ENCODE peak calls at places on chromosome 15, in six cellular contexts. One of them, this sample, is unnamed. For H3K36me3, the result is how much of the 10 kb centered on the place peaks cover.

GRCh38 chr15:75943246-75943645 is 39.6 kb downstream of the FBXO22 start:
- DNase-seq in heart left ventricle: no peak
- DNase-seq in left ventricle myocardium inferior: no peak
- DNase-seq in A673: no peak
- DNase-seq in Peyer's patch: no peak
- DNase-seq in right lobe of liver: no peak
- DNase-seq in this sample: no peak

GRCh38 chr15:42805266-42805665 is 68.3 kb upstream of the CDAN1 start:
- DNase-seq in heart left ventricle: no peak
- DNase-seq in left ventricle myocardium inferior: no peak
- DNase-seq in A673: no peak
- DNase-seq in Peyer's patch: no peak
- DNase-seq in right lobe of liver: no peak
- DNase-seq in this sample: no peak

GRCh38 chr15:77531191-77532000 is 101.3 kb downstream of the LINGO1 start:
- DNase-seq in heart left ventricle: peak
- DNase-seq in left ventricle myocardium inferior: no peak
- DNase-seq in A673: no peak
- DNase-seq in Peyer's patch: no peak
- DNase-seq in right lobe of liver: no peak
- DNase-seq in this sample: peak

GRCh38 chr15:53625962-53626845 is 133.3 kb downstream of the WDR72 start:
- DNase-seq in heart left ventricle: no peak
- DNase-seq in left ventricle myocardium inferior: no peak
- DNase-seq in A673: no peak
- DNase-seq in Peyer's patch: no peak
- DNase-seq in right lobe of liver: no peak
- DNase-seq in this sample: no peak

GRCh38 chr15:79943820-79944219 is 27.2 kb downstream of the BCL2A1 start:
- DNase-seq in heart left ventricle: no peak
- DNase-seq in left ventricle myocardium inferior: no peak
- DNase-seq in A673: no peak
- DNase-seq in Peyer's patch: no peak
- DNase-seq in right lobe of liver: no peak
- DNase-seq in this sample: no peak

GRCh38 chr15:89383635-89384604 is 49.3 kb upstream of the POLG start:
- DNase-seq in heart left ventricle: peak
- DNase-seq in left ventricle myocardium inferior: peak
- DNase-seq in A673: peak
- DNase-seq in Peyer's patch: no peak
- DNase-seq in right lobe of liver: no peak
- DNase-seq in this sample: peak

GRCh38 chr15:80343610-80344009 is 60.6 kb upstream of the ARNT2 start:
- DNase-seq in heart left ventricle: peak
- DNase-seq in left ventricle myocardium inferior: peak
- DNase-seq in A673: no peak
- DNase-seq in Peyer's patch: no peak
- DNase-seq in right lobe of liver: no peak
- DNase-seq in this sample: no peak

GRCh38 chr15:31977812-31978662 is 52.3 kb upstream of the CHRNA7 start:
- DNase-seq in heart left ventricle: peak
- DNase-seq in left ventricle myocardium inferior: peak
- DNase-seq in A673: peak
- DNase-seq in Peyer's patch: peak
- DNase-seq in right lobe of liver: no peak
- DNase-seq in this sample: no peak

GRCh38 chr15:99502182-99502581 is 63.6 kb upstream of the MEF2A start:
- DNase-seq in heart left ventricle: no peak
- DNase-seq in left ventricle myocardium inferior: no peak
- DNase-seq in A673: no peak
- DNase-seq in Peyer's patch: no peak
- DNase-seq in right lobe of liver: no peak
- DNase-seq in this sample: no peak

GRCh38 chr15:85475317-85475701 is 94.9 kb downstream of the AKAP13 start:
- DNase-seq in heart left ventricle: no peak
- DNase-seq in left ventricle myocardium inferior: no peak
- DNase-seq in A673: peak
- DNase-seq in Peyer's patch: no peak
- DNase-seq in right lobe of liver: no peak
- DNase-seq in this sample: no peak

GRCh38 chr15:62254137-62254934 is 89.3 kb upstream of the C2CD4B start:
- DNase-seq in heart left ventricle: peak
- DNase-seq in left ventricle myocardium inferior: peak
- DNase-seq in A673: peak
- DNase-seq in Peyer's patch: peak
- DNase-seq in right lobe of liver: peak
- DNase-seq in this sample: no peak

GRCh38 chr15:49270541-49271421 is 100.7 kb downstream of the GALK2 start:
- DNase-seq in heart left ventricle: peak
- DNase-seq in left ventricle myocardium inferior: peak
- DNase-seq in A673: no peak
- DNase-seq in Peyer's patch: no peak
- DNase-seq in right lobe of liver: no peak
- DNase-seq in this sample: no peak

GRCh38 chr15:81491414-81492101 is 117.5 kb upstream of the TMC3 start:
- DNase-seq in heart left ventricle: no peak
- DNase-seq in left ventricle myocardium inferior: no peak
- DNase-seq in A673: no peak
- DNase-seq in Peyer's patch: no peak
- DNase-seq in right lobe of liver: no peak
- DNase-seq in this sample: no peak

GRCh38 chr15:35686347-35686746 is 140.4 kb upstream of the DPH6 start:
- DNase-seq in heart left ventricle: no peak
- DNase-seq in left ventricle myocardium inferior: no peak
- DNase-seq in A673: no peak
- DNase-seq in Peyer's patch: no peak
- DNase-seq in right lobe of liver: no peak
- DNase-seq in this sample: no peak

GRCh38 chr15:63588826-63589225 is 8.4 kb upstream of the FBXL22 start:
- DNase-seq in heart left ventricle: no peak
- DNase-seq in left ventricle myocardium inferior: no peak
- DNase-seq in A673: no peak
- DNase-seq in Peyer's patch: no peak
- DNase-seq in right lobe of liver: no peak
- DNase-seq in this sample: no peak

DNA sequence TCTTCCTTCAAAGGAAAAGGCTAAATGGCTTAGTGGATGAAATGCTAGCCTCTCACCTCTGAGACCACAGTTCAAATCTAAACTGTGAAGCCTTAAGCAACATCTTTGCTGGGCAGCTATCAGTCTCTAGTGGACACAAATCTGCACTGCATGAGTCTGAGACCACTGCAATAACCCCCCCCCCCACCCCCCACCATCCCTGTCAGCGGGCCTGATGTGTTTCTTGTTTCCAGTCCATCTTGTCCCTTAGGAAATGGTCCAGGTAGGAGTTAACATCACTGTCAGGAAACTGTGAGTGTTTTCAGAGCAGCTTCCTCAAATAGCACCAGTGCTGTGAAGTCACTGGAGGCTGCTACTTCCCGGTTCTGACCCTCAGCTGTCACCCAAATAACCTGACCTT is 140.6 kb upstream of the TMCO5A start:
- DNase-seq in heart left ventricle: no peak
- DNase-seq in left ventricle myocardium inferior: no peak
- DNase-seq in A673: peak
- DNase-seq in Peyer's patch: no peak
- DNase-seq in right lobe of liver: no peak
- DNase-seq in this sample: no peak
- TF ChIP-seq CTCF in heart left ventricle: no peak
- TF ChIP-seq CTCF in left ventricle myocardium inferior: no peak
- TF ChIP-seq CTCF in A673: peak
- TF ChIP-seq CTCF in Peyer's patch: no peak
- TF ChIP-seq CTCF in right lobe of liver: peak
- TF ChIP-seq CTCF in this sample: peak

GRCh38 chr15:24986653-24987052 is 31.9 kb downstream of the SNRPN start:
- DNase-seq in heart left ventricle: no peak
- DNase-seq in left ventricle myocardium inferior: no peak
- DNase-seq in A673: no peak
- DNase-seq in Peyer's patch: no peak
- DNase-seq in right lobe of liver: no peak
- DNase-seq in this sample: no peak
- H3K36me3 ChIP-seq in heart left ventricle: under half
- H3K36me3 ChIP-seq in left ventricle myocardium inferior: half or more
- H3K36me3 ChIP-seq in A673: under half
- H3K36me3 ChIP-seq in Peyer's patch: under half
- H3K36me3 ChIP-seq in right lobe of liver: under half
- H3K36me3 ChIP-seq in this sample: half or more

GRCh38 chr15:67838789-67839332 is 984 bp downstream of the RNU6-1 start:
- DNase-seq in heart left ventricle: peak
- DNase-seq in left ventricle myocardium inferior: peak
- DNase-seq in A673: peak
- DNase-seq in Peyer's patch: peak
- DNase-seq in right lobe of liver: peak
- DNase-seq in this sample: peak
- TF ChIP-seq CTCF in heart left ventricle: no peak
- TF ChIP-seq CTCF in left ventricle myocardium inferior: no peak
- TF ChIP-seq CTCF in A673: no peak
- TF ChIP-seq CTCF in Peyer's patch: no peak
- TF ChIP-seq CTCF in right lobe of liver: no peak
- TF ChIP-seq CTCF in this sample: peak

DNA sequence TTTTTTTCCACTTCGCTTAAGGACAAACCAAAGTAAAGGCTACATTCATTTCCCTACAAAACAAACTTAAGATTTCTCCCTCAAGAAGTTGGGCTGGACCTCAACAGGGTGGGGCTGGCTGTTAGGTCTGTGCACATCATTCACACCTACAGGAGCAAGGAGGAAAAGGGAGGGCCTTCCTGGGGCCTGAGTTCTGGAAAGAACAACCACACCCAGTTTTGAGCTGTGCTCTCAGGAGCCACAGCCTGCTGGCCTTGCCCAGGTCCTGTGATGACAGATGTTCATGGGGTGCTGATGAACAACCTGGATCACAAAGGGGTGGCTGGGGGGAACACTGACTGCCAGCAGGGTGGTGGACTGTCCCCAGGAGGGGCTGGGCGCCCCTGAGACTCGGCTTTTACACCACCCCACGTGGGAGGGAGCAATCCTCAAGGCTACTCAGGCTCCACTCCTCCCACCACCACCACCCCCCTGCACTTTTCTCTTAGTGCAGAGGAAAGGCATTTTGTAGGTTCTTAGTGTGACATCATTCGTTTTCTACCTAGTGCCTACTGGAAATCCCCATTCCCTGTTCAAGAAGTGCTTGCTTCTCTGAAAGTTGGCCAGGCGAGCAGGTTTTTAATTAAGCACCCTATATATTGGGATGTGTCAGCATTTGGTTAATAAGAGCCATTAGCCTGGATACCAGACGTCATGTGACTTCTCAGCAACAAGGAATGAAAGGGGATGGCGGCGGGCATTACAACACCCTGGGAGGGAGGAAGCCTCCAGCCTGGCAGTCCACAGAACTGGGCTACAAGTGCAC is 35.7 kb downstream of the CCNB2 start:
- DNase-seq in heart left ventricle: no peak
- DNase-seq in left ventricle myocardium inferior: no peak
- DNase-seq in A673: no peak
- DNase-seq in Peyer's patch: no peak
- DNase-seq in right lobe of liver: no peak
- DNase-seq in this sample: peak
- H3K36me3 ChIP-seq in heart left ventricle: under half
- H3K36me3 ChIP-seq in left ventricle myocardium inferior: under half
- H3K36me3 ChIP-seq in A673: under half
- H3K36me3 ChIP-seq in Peyer's patch: under half
- H3K36me3 ChIP-seq in right lobe of liver: under half
- H3K36me3 ChIP-seq in this sample: half or more